ENCODE peak calls at places on chromosomes 16 and 17, in seven cellular contexts. K, P, U, T, G, S and D are unnamed samples.

GRCh38 chr17:27577884-27578717 is 52.9 kb upstream of the LGALS9 start:
- DNase-seq in T (no peak), U (no peak), G (no peak), K (peak; percentile 78), P (no peak), S (no peak), D (peak; percentile 48)

GRCh38 chr16:86590501-86591144 is 12.3 kb downstream of the FOXL1 start:
- DNase-seq in P (no peak), U (no peak), T (no peak), S (peak; percentile 93), G (peak; percentile 63), K (no peak), D (no peak)

GRCh38 chr16:89039756-89040155 is 53.9 kb upstream of the ACSF3 start:
- DNase-seq in K (no peak), G (no peak), S (no peak), T (no peak), U (no peak), P (peak; percentile 51), D (no peak)

GRCh38 chr17:78661092-78661770 is 84.0 kb upstream of the DNAH17 start:
- DNase-seq in G (no peak), U (no peak), S (no peak), T (no peak), K (no peak), P (no peak), D (no peak)

GRCh38 chr17:39097159-39097519 is 54.3 kb downstream of the PLXDC1 start:
- DNase-seq in P (no peak), G (no peak), T (no peak), K (no peak), S (no peak), U (no peak), D (no peak)

GRCh38 chr17:69047368-69048263 is 13.1 kb downstream of the ABCA9 start:
- DNase-seq in U (no peak), K (peak; percentile 84), G (peak; percentile 99), S (peak; percentile 77), T (peak; percentile 72), P (no peak), D (no peak)

GRCh38 chr17:20728181-20728580 is 148.7 kb downstream of the CDRT15L2 start:
- DNase-seq in T (no peak), P (no peak), K (no peak), U (no peak), G (no peak), S (no peak), D (no peak)

GRCh38 chr16:66894948-66895696 is 14.8 kb downstream of the PDP2 start:
- DNase-seq in T (peak; percentile 81), K (no peak), G (peak; percentile 64), P (peak; percentile 60), U (peak; percentile 62), S (peak; percentile 64), D (peak; percentile 75)

GRCh38 chr16:15988268-15989013 is 39.0 kb downstream of the ABCC1 start:
- DNase-seq in U (no peak), T (no peak), S (no peak), G (peak; percentile 85), P (no peak), K (no peak), D (no peak)

GRCh38 chr16:55622930-55623561 is 32.7 kb upstream of the SLC6A2 start:
- DNase-seq in P (no peak), S (peak; percentile 5), T (no peak), G (no peak), K (no peak), U (peak; percentile 9), D (no peak)
- TF ChIP-seq CTCF in P (no peak), S (peak; percentile 15), T (no peak), G (peak; percentile 21), K (no peak), U (peak; percentile 6), D (no peak)

GRCh38 chr17:35559495-35559894 is 1.1 kb downstream of the SLFN14 start:
- DNase-seq in P (no peak), U (no peak), K (no peak), T (no peak), S (no peak), G (peak; percentile 47), D (no peak)

GRCh38 chr17:35557353-35557752 is 3.3 kb downstream of the SLFN14 start:
- DNase-seq in U (no peak), S (no peak), P (no peak), T (no peak), K (no peak), G (no peak), D (no peak)

GRCh38 chr17:35553310-35553709 is 7.3 kb downstream of the SLFN14 start:
- DNase-seq in S (no peak), T (no peak), G (no peak), U (no peak), K (no peak), P (no peak), D (no peak)

GRCh38 chr17:35554668-35555067 is 6.0 kb downstream of the SLFN14 start:
- DNase-seq in K (no peak), G (no peak), P (no peak), T (no peak), S (no peak), U (no peak), D (no peak)

GRCh38 chr17:35555695-35556094 is 4.9 kb downstream of the SLFN14 start:
- DNase-seq in S (no peak), T (no peak), G (no peak), K (no peak), P (no peak), U (no peak), D (no peak)
- TF ChIP-seq CTCF in S (peak; percentile 12), T (no peak), G (peak; percentile 27), K (peak; percentile 32), P (no peak), U (peak; percentile 23), D (peak; percentile 34)

GRCh38 chr17:22703204-22703603 is 1010.9 kb downstream of the KCNJ18 start:
- DNase-seq in P (no peak), T (no peak), G (no peak), K (no peak), U (no peak), S (no peak), D (no peak)
- TF ChIP-seq CTCF in P (no peak), T (no peak), G (no peak), K (no peak), U (no peak), S (no peak), D (no peak)

DNA sequence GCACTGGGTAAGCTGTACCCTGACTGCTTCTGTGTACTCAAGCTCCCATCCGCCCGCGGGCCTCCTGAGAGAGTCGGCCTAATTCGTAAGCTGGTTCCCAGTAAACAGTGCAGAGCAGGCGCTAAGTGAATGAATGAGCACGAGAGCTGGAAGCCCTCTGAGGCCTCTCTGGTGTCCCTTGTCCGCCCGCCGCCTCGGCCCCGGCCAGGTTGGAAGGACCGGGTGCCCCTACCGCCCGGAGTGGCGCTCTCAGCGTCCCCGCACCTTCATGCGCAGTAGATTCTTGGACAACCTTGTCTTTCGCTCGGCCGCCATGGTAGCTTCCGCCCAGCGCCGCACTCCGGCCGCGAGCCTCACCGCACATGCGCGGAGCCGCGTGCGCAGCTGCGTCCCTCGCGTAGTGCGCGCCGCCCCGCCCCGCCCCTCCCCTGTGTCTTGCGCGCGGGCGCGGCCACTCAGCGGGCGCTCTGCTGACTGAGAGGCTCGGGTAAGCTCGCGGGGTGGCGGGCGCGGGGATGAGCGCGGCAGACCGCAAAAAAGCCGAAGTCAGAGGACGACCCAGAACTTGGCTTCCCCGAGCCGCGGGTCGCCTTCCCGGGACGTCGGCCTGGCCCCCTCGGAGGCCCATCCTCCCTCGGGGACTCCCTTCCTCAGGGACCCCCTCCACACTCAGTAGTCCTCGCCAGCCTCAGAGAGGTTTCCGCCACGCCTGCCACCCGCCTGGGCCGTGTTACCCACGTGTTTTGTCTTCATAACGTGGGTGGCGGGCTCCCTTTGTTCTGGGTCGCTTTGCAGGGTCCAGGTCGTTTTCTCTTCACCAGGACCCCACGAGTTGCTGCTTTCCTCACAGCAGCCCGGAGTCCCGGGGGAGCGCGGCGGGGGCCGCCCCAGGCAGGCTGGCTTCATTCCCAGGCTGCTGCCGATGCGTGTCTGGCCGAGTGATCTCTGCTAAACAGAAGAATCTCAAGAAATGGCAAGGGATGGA is at the start of gene MPHOSPH6:
- DNase-seq in P (peak; percentile 89), K (peak; percentile 91), S (peak; percentile 93), G (peak; percentile 92), T (peak; percentile 89), U (peak; percentile 88), D (peak; percentile 95)
- TF ChIP-seq CTCF in P (no peak), K (no peak), S (no peak), G (no peak), T (peak; percentile 53), U (no peak), D (no peak)

GRCh38 chr17:81202318-81202717 is 20.4 kb downstream of the CEP131 start:
- DNase-seq in S (no peak), P (no peak), K (no peak), U (no peak), G (no peak), T (no peak), D (no peak)

GRCh38 chr17:81198826-81199481 is 23.8 kb downstream of the CEP131 start:
- DNase-seq in T (no peak), P (no peak), G (no peak), K (no peak), S (no peak), U (no peak), D (no peak)

GRCh38 chr17:81199482-81199830 is 23.3 kb downstream of the CEP131 start:
- DNase-seq in U (no peak), K (no peak), P (no peak), G (no peak), T (no peak), S (no peak), D (no peak)

GRCh38 chr17:81200201-81200600 is 22.6 kb downstream of the CEP131 start:
- DNase-seq in U (no peak), P (no peak), T (no peak), G (no peak), K (no peak), S (no peak), D (no peak)

GRCh38 chr17:81200695-81201580 is 21.8 kb downstream of the CEP131 start:
- DNase-seq in S (peak; percentile 67), T (no peak), U (peak; percentile 31), P (no peak), K (peak; percentile 61), G (peak; percentile 76), D (peak; percentile 77)
- TF ChIP-seq CTCF in S (peak; percentile 70), T (no peak), U (peak; percentile 42), P (peak; percentile 37), K (peak; percentile 69), G (peak; percentile 73), D (peak; percentile 37)